ENCODE peak calls at places on chromosome 11, in five cellular contexts. P is D341Med; K is HFFc6; D is RPMI7951; X is CD4-positive, CD25-positive, alpha-beta regulatory T cell. M is an unnamed sample.

GRCh38 chr11:71129624-71130023 is 122.8 kb downstream of the SHANK2 start:
- DNase-seq in D (peak), K (peak), X (no peak), P (no peak), M (no peak)

GRCh38 chr11:24592342-24592741 is 95.5 kb downstream of the LUZP2 start:
- DNase-seq in K (no peak), X (no peak), D (no peak), P (no peak), M (no peak)

GRCh38 chr11:11016123-11016522 is 158.3 kb upstream of the ZBED5 start:
- DNase-seq in X (no peak), D (no peak), K (no peak), P (no peak), M (no peak)

GRCh38 chr11:124896821-124897391 is 759 bp downstream of the ROBO4 start:
- DNase-seq in D (peak), K (no peak), P (peak), X (no peak), M (no peak)

GRCh38 chr11:8283510-8284272 is 20.0 kb upstream of the LMO1 start:
- DNase-seq in X (no peak), K (no peak), P (peak), D (peak), M (no peak)

GRCh38 chr11:116618461-116618860 is 154.3 kb downstream of the BUD13 start:
- DNase-seq in P (peak), D (no peak), X (no peak), K (no peak), M (no peak)

GRCh38 chr11:46743693-46744339 is 24.8 kb downstream of the F2 start:
- DNase-seq in K (no peak), X (no peak), D (no peak), P (no peak), M (no peak)

GRCh38 chr11:62602141-62603071 is 741 bp upstream of the MTA2 start:
- DNase-seq in X (peak), P (peak), K (peak), D (peak), M (peak)

GRCh38 chr11:64844330-64845124 is at the start of gene CDC42BPG:
- DNase-seq in K (peak), D (peak), X (peak), P (peak), M (peak)

GRCh38 chr11:36231300-36231699 is 57.9 kb downstream of the COMMD9 start:
- DNase-seq in P (no peak), X (no peak), K (peak), D (peak), M (no peak)

GRCh38 chr11:114317738-114318137 is 21.5 kb downstream of the NNMT start:
- DNase-seq in D (peak), K (peak), P (peak), X (no peak), M (peak)

GRCh38 chr11:18383388-18384156 is 10.8 kb upstream of the LDHA start:
- DNase-seq in K (peak), P (no peak), X (peak), D (peak), M (peak)

GRCh38 chr11:115334932-115335788 is 169.1 kb downstream of the CADM1 start:
- DNase-seq in K (peak), D (peak), P (no peak), X (no peak), M (peak)

GRCh38 chr11:36594316-36594989 is at the start of gene IFTAP:
- DNase-seq in X (no peak), P (peak), K (peak), D (peak), M (peak)

GRCh38 chr11:70606248-70606950 is 208.1 kb downstream of the CTTN start:
- DNase-seq in P (no peak), X (no peak), K (no peak), D (no peak), M (no peak)

GRCh38 chr11:42232655-42233054 is 773.2 kb upstream of the LRRC4C start:
- DNase-seq in D (no peak), K (no peak), P (no peak), X (no peak), M (no peak)

GRCh38 chr11:110838808-110839207 is 126.6 kb upstream of the ARHGAP20 start:
- DNase-seq in D (no peak), X (no peak), P (no peak), K (no peak), M (no peak)

GRCh38 chr11:126840201-126840886 is 160.2 kb downstream of the KIRREL3 start:
- DNase-seq in D (peak), X (no peak), K (peak), P (no peak), M (peak)

GRCh38 chr11:34624069-34624468 is 3.2 kb downstream of the EHF start:
- DNase-seq in K (no peak), X (no peak), P (no peak), D (no peak), M (no peak)

M was measured in foreskin melanocyte.